ENCODE peak calls at places on chromosomes 11 and 22, in five cellular contexts. S is upper lobe of right lung, C is psoas muscle, W is A549, K is neural progenitor cell. E is an unnamed sample.

GRCh38 chr11:11827272-11827671 is 14.5 kb upstream of the USP47 start:
- DNase-seq in K (no peak), S (no peak), C (no peak), W (no peak), E (no peak)

GRCh38 chr22:28506207-28506606 is 173.4 kb downstream of the TTC28 start:
- DNase-seq in S (no peak), C (no peak), W (no peak), K (no peak), E (no peak)

GRCh38 chr11:111801135-111801534 is 34.9 kb upstream of the PPP2R1B start:
- DNase-seq in S (no peak), K (no peak), C (no peak), W (no peak), E (no peak)

GRCh38 chr11:76602431-76602861 is 68.1 kb downstream of the LRRC32 start:
- DNase-seq in S (no peak), K (no peak), W (no peak), C (peak; percentile 75), E (no peak)

GRCh38 chr11:74306440-74307175 is 4.8 kb downstream of the P4HA3 start:
- DNase-seq in K (no peak), W (no peak), C (no peak), S (no peak), E (no peak)

GRCh38 chr11:105918039-105918438 is 104.0 kb downstream of the MSANTD4 start:
- DNase-seq in W (no peak), K (no peak), S (no peak), C (no peak), E (no peak)

GRCh38 chr11:70455354-70455753 is 57.0 kb downstream of the CTTN start:
- DNase-seq in W (no peak), K (no peak), C (no peak), S (no peak), E (no peak)

GRCh38 chr22:27129266-27129665 is 471.9 kb downstream of the MIAT start:
- DNase-seq in S (no peak), W (peak; percentile 21), C (no peak), K (no peak), E (no peak)

GRCh38 chr11:10666976-10667892 is 26.3 kb downstream of the IRAG1 start:
- DNase-seq in K (no peak), C (no peak), S (no peak), W (no peak), E (peak; percentile 67)

GRCh38 chr11:10666556-10666955 is 27.0 kb downstream of the IRAG1 start:
- DNase-seq in C (no peak), K (no peak), W (no peak), S (no peak), E (no peak)

GRCh38 chr11:10664005-10664404 is 29.6 kb downstream of the IRAG1 start:
- DNase-seq in K (no peak), W (no peak), C (peak; percentile 67), S (no peak), E (no peak)

GRCh38 chr11:10663365-10663764 is 30.2 kb downstream of the IRAG1 start:
- DNase-seq in C (no peak), W (no peak), S (no peak), K (no peak), E (no peak)

DNA sequence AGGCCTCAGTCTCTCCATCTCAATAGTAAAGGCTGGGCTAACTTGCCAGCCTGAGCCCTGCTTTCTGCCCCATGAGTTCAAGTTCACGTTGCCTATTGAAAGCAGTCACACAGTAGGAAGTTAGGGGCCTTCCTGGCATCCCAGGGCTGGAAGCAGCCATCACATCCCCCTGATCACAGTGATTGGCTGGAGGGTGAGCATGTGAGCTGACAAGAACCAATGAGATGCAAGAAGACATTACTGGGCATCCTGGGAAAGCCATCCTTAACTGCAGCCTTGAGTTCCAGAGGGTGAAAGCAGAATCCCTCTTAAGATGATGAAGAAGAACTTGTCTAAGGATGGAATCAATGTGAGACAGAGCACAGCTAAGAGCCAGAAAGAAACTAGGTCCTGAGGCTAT is 29.0 kb downstream of the IRAG1 start:
- DNase-seq in K (no peak), W (no peak), C (no peak), S (no peak), E (no peak)
- H3K4me1 ChIP-seq in K (no peaks in the 10 kb centered on the region), W (peaks cover 44% of the 10 kb centered on the region), C (peaks cover 18% of the 10 kb centered on the region), S (peaks cover 39% of the 10 kb centered on the region), E (peaks cover 88% of the 10 kb centered on the region)

DNA sequence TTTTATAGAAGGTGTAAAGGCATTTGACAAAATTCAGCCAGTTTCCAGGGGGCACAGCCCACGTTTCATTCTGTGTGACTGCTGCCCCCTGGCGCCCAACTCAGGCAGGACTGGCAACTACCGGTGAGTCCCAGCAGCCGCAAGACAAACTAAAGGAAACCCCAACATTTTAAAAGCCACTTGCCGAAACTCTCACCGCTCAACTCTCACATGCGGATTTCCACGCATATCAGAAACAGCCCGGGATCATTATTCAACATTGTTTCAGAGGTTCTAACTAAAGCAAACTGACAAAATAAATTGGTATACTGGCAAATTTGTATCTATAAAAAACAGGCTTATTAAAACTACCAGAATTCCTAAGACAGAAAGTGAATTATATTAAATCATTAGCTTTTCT is 48.2 kb downstream of the MORC2 start:
- DNase-seq in S (peak; percentile 88), W (peak; percentile 67), C (peak; percentile 87), K (peak; percentile 85), E (no peak)
- H3K4me3 ChIP-seq in S (no peak overlapping the region), W (no peak overlapping the region), C (peak overlapping the region; percentile 68), K (no peak overlapping the region), E (peak overlapping the region; percentile 64)

DNA sequence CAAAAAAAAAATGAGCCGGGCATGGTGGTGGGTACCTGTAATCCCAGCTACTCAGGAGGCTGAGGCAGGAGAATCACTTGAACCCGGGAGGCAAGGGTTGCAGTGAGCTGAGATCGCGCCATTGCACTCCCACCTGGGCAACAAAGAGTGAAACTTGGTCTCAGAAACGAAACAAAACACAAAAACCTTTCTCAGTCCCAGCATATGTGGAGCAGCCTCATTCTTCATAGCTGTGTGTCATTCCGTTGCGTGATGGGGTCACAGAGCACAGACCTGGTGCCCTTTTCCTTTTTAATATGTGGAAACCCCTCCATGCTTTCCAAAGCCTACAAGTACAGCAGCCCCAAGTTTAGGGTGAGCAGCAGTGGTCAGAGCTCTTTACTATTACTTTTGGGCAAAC is 13.7 kb downstream of the PEX26 start:
- DNase-seq in W (no peak), C (no peak), S (no peak), K (no peak), E (no peak)
- H3K4me1 ChIP-seq in W (peaks cover 31% of the 10 kb centered on the region), C (peaks cover 18% of the 10 kb centered on the region), S (no peaks in the 10 kb centered on the region), K (no peaks in the 10 kb centered on the region), E (no peaks in the 10 kb centered on the region)

GRCh38 chr22:20776624-20777405 is 2.9 kb downstream of the SERPIND1 start:
- DNase-seq in C (no peak), S (no peak), K (no peak), W (no peak), E (no peak)
- H3K4me3 ChIP-seq in C (no peak overlapping the region), S (no peak overlapping the region), K (no peak overlapping the region), W (no peak overlapping the region), E (no peak overlapping the region)

DNA sequence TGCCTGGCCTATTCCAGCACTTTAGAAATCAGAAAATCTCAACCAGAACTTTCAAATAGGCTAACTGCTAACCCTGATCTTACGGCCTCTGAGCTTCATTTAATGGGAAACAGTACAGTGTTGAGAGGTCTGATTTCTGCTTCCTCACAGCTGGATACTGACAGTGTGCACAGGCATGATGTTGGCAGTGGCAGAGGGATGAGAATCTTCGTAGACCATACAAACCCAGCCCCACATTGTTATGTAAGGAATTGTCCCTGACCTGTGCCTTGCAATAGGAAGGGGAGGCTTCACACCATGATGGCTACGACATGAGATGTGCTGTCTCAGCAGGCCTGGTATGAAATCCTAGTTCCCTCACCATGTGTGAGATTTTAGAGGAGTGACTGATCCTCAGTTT is 49.0 kb downstream of the CD44 start:
- DNase-seq in W (no peak), K (no peak), S (no peak), C (no peak), E (no peak)
- H3K4me1 ChIP-seq in W (peaks cover 6% of the 10 kb centered on the region), K (peaks cover 20% of the 10 kb centered on the region), S (peaks cover 36% of the 10 kb centered on the region), C (no peaks in the 10 kb centered on the region), E (peaks cover 7% of the 10 kb centered on the region)

DNA sequence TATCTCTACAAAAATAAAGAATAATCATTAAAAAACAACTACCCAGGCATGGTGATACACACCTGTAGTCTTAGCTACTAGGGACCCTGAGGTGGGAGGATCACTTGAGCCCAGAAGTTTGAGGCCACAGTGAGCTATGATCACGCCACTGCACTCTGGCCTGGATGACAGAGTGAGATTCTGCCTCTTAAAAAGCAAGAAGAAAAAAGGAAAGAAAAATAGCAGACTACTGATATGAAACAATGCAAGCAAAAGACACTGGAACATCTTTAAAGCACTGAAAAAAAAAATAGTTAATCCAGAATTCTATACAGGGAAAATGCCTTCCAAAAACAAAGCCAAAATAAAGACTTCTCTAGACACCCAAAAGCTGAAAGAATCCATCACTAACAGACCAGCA is 5.9 kb downstream of the VPS37C start:
- DNase-seq in C (no peak), W (no peak), K (no peak), S (no peak), E (no peak)
- H3K4me3 ChIP-seq in C (no peak overlapping the region), W (no peak overlapping the region), K (no peak overlapping the region), S (no peak overlapping the region), E (no peak overlapping the region)